ENCODE peak calls at places on chromosomes 11 and 22, in eight cellular contexts. O, C, Q, E, J, H, U and V are unnamed samples.

GRCh38 chr11:45161252-45162063 is 15.0 kb downstream of the PRDM11 start:
- DNase-seq in H (no peak), Q (no peak), E (no peak), C (no peak), U (no peak), O (no peak), J (no peak), V (no peak)

GRCh38 chr11:13983081-13983751 is 20.7 kb downstream of the SPON1 start:
- DNase-seq in J (no peak), U (no peak), E (no peak), H (no peak), Q (no peak), O (no peak), C (no peak), V (no peak)

GRCh38 chr22:40654522-40655167 is 18.1 kb upstream of the MRTFA start:
- DNase-seq in U (peak; percentile 27), J (no peak), O (peak; percentile 34), C (peak; percentile 67), H (no peak), E (peak; percentile 70), Q (no peak), V (peak; percentile 30)

GRCh38 chr22:46390652-46391301 is 55.3 kb downstream of the TRMU start:
- DNase-seq in U (peak; percentile 42), H (peak; percentile 43), C (peak; percentile 51), O (no peak), E (peak; percentile 6), J (no peak), Q (peak; percentile 69), V (no peak)

GRCh38 chr11:8110396-8110795 is 29.4 kb downstream of the TUB start:
- DNase-seq in O (no peak), U (no peak), H (peak; percentile 2), C (no peak), E (no peak), J (no peak), Q (no peak), V (no peak)

GRCh38 chr11:69475141-69475865 is 6.2 kb upstream of the LINC01488 start:
- DNase-seq in H (no peak), U (no peak), C (no peak), J (no peak), Q (no peak), E (no peak), O (no peak), V (no peak)

GRCh38 chr11:68321293-68322030 is 9.1 kb downstream of the LRP5 start:
- DNase-seq in H (no peak), J (no peak), C (no peak), O (no peak), U (no peak), Q (peak; percentile 98), E (no peak), V (no peak)

GRCh38 chr11:11313426-11313825 is 39.6 kb downstream of the CSNK2A3 start:
- DNase-seq in J (no peak), E (no peak), O (no peak), C (peak; percentile 50), H (peak; percentile 6), U (no peak), Q (no peak), V (no peak)

GRCh38 chr11:45852018-45852711 is 4.9 kb downstream of the CRY2 start:
- DNase-seq in O (no peak), Q (no peak), J (no peak), C (no peak), H (no peak), E (no peak), U (no peak), V (no peak)

GRCh38 chr11:77193167-77193566 is 65.1 kb downstream of the MYO7A start:
- DNase-seq in C (no peak), E (no peak), H (no peak), O (no peak), U (no peak), Q (no peak), J (no peak), V (no peak)